ENCODE peak calls at places on chromosomes 12 and 14, in six cellular contexts. W is coronary artery; B is naive thymus-derived CD8-positive, alpha-beta T cell; A is NCI-H524; M is GM03348; Y is CD4-positive, CD25-positive, alpha-beta regulatory T cell. E is an unnamed sample.
A peak's percentile ranks its signal among the peaks of the same experiment; 100 is the strongest.

GRCh38 chr12:6549379-6550151 is 6.3 kb downstream of the IFFO1 start:
- DNase-seq in W (peak; percentile 73), B (no peak), A (no peak), M (no peak), Y (no peak), E (no peak)

GRCh38 chr14:68377459-68377858 is 415.4 kb downstream of the ZFP36L1 start:
- DNase-seq in W (no peak), B (no peak), A (peak; percentile 32), M (no peak), Y (peak; percentile 27), E (no peak)

GRCh38 chr12:94867066-94867855 is 136.2 kb downstream of the NDUFA12 start:
- DNase-seq in W (no peak), B (no peak), A (no peak), M (no peak), Y (no peak), E (no peak)

GRCh38 chr12:59086124-59086523 is 165.8 kb upstream of the LRIG3 start:
- DNase-seq in W (no peak), B (no peak), A (no peak), M (no peak), Y (no peak), E (no peak)

GRCh38 chr14:88848571-88848970 is 24.1 kb downstream of the TTC8 start:
- DNase-seq in W (no peak), B (no peak), A (no peak), M (peak; percentile 9), Y (no peak), E (no peak)

GRCh38 chr12:64665506-64665905 is 55.2 kb downstream of the RASSF3 start:
- DNase-seq in W (no peak), B (peak; percentile 60), A (no peak), M (no peak), Y (peak; percentile 80), E (peak; percentile 62)

GRCh38 chr14:100383727-100384158 is 60.6 kb downstream of the SLC25A47 start:
- DNase-seq in W (no peak), B (peak; percentile 60), A (peak; percentile 84), M (peak; percentile 80), Y (peak; percentile 70), E (no peak)

GRCh38 chr12:111430418-111431353 is 25.0 kb downstream of the SH2B3 start:
- DNase-seq in W (no peak), B (peak; percentile 61), A (no peak), M (no peak), Y (peak; percentile 64), E (no peak)

GRCh38 chr12:10567813-10568212 is 45.6 kb downstream of the MAGOHB start:
- DNase-seq in W (no peak), B (no peak), A (no peak), M (no peak), Y (no peak), E (no peak)

GRCh38 chr12:83477706-83478105 is 791.0 kb downstream of the TMTC2 start:
- DNase-seq in W (no peak), B (no peak), A (no peak), M (no peak), Y (no peak), E (no peak)

GRCh38 chr12:67677166-67677565 is 28.6 kb downstream of the DYRK2 start:
- DNase-seq in W (no peak), B (no peak), A (no peak), M (no peak), Y (no peak), E (no peak)

GRCh38 chr14:20469890-20470858 is 968 bp downstream of the PNP start:
- DNase-seq in W (peak; percentile 78), B (peak; percentile 26), A (peak; percentile 73), M (peak; percentile 74), Y (peak; percentile 66), E (no peak)

GRCh38 chr12:11876301-11876700 is 194.4 kb upstream of the BCL2L14 start:
- DNase-seq in W (no peak), B (no peak), A (no peak), M (no peak), Y (no peak), E (no peak)

GRCh38 chr12:102298022-102298421 is 100.4 kb upstream of the PMCH start:
- DNase-seq in W (no peak), B (no peak), A (no peak), M (peak; percentile 58), Y (no peak), E (no peak)

GRCh38 chr14:77022219-77022852 is 6.2 kb downstream of the IRF2BPL start:
- DNase-seq in W (no peak), B (no peak), A (peak; percentile 50), M (no peak), Y (no peak), E (no peak)

GRCh38 chr12:64457036-64457435 is 5.1 kb downstream of the TBK1 start:
- DNase-seq in W (no peak), B (no peak), A (no peak), M (no peak), Y (peak; percentile 40), E (no peak)

GRCh38 chr12:63955831-63956685 is 111.6 kb downstream of the SRGAP1 start:
- DNase-seq in W (no peak), B (no peak), A (no peak), M (peak; percentile 27), Y (no peak), E (no peak)

E was measured in GM12878.